ENCODE peak calls at places on chromosomes 12 and 14, in nine cellular contexts. G is SK-MEL-5; O is astrocyte of the spinal cord; Q is NCI-H345; M is GM04504; J is left ventricle myocardium inferior; H is hypothalamus; V is MV-4-11; E is stimulated activated CD8-positive, alpha-beta memory T cell treated with anti-CD3 and anti-CD28 coated beads, Interleukin-4, amount 100 ng/mL, for 24 hours. S is an unnamed sample.

GRCh38 chr12:65822732-65823480 is 1.4 kb upstream of the HMGA2 start:
- DNase-seq in G (no peak), O (peak; percentile 90), Q (no peak), M (peak; percentile 39), J (no peak), H (no peak), V (no peak), E (no peak), S (no peak)

GRCh38 chr14:32572867-32573149 is 243.7 kb downstream of the AKAP6 start:
- DNase-seq in G (no peak), O (no peak), Q (no peak), M (no peak), J (no peak), H (no peak), V (no peak), E (no peak), S (no peak)

GRCh38 chr12:94092516-94093241 is 55.7 kb upstream of the PLXNC1 start:
- DNase-seq in G (no peak), O (peak; percentile 81), Q (no peak), M (no peak), J (no peak), H (no peak), V (no peak), E (no peak), S (no peak)

GRCh38 chr12:132154341-132154761 is 10.1 kb downstream of the NOC4L start:
- DNase-seq in G (no peak), O (no peak), Q (peak; percentile 77), M (no peak), J (peak; percentile 11), H (no peak), V (no peak), E (no peak), S (no peak)

GRCh38 chr12:6335451-6336078 is 6.3 kb downstream of the TNFRSF1A start:
- DNase-seq in G (peak; percentile 70), O (peak; percentile 87), Q (no peak), M (peak; percentile 77), J (peak; percentile 72), H (peak; percentile 70), V (peak; percentile 87), E (peak; percentile 83), S (no peak)

GRCh38 chr12:46105735-46106134 is 115.4 kb upstream of the SCAF11 start:
- DNase-seq in G (no peak), O (no peak), Q (no peak), M (no peak), J (no peak), H (no peak), V (no peak), E (no peak), S (no peak)

GRCh38 chr14:81009339-81009738 is 53.9 kb downstream of the TSHR start:
- DNase-seq in G (no peak), O (no peak), Q (no peak), M (no peak), J (no peak), H (no peak), V (no peak), E (no peak), S (no peak)

GRCh38 chr12:26821212-26821701 is 11.7 kb downstream of the ITPR2 start:
- DNase-seq in G (no peak), O (peak; percentile 64), Q (no peak), M (peak; percentile 47), J (no peak), H (no peak), V (peak; percentile 25), E (no peak), S (no peak)

GRCh38 chr14:104141621-104142091 is 3.3 kb downstream of the KIF26A start:
- DNase-seq in G (no peak), O (no peak), Q (no peak), M (no peak), J (no peak), H (no peak), V (no peak), E (no peak), S (no peak)

GRCh38 chr12:25187781-25188180 is 7.2 kb downstream of the DNAI7 start:
- DNase-seq in G (peak; percentile 4), O (peak; percentile 95), Q (no peak), M (peak; percentile 77), J (no peak), H (no peak), V (peak; percentile 18), E (no peak), S (no peak)

GRCh38 chr12:58176296-58176869 is 235.0 kb downstream of the ATP23 start:
- DNase-seq in G (peak; percentile 86), O (peak; percentile 33), Q (no peak), M (peak; percentile 32), J (no peak), H (no peak), V (no peak), E (no peak), S (peak; percentile 43)

S was measured in head of caudate nucleus.